ENCODE peak calls at places on chromosome 11, in ten cellular contexts. K is HFF-Myc; H is stimulated activated CD8-positive, alpha-beta memory T cell treated with anti-CD3 and anti-CD28 coated beads, Interleukin-7, amount 100 ng/mL, for 1 hour; S is T1000; A is IMR-90; P is AG09309; V is GM03348; M is activated gamma-delta T cell; C is activated T-cell treated with anti-CD3 and anti-CD28 coated beads for 24 hours; O is foreskin fibroblast. Q is an unnamed sample.

GRCh38 chr11:62025429-62026105 is 58.1 kb upstream of the FTH1 start:
- DNase-seq in A (peak; percentile 91), K (peak; percentile 92), V (peak; percentile 86), H (peak; percentile 33), O (peak; percentile 88), P (peak; percentile 95), C (peak; percentile 35), S (no peak), M (no peak), Q (peak; percentile 83)

GRCh38 chr11:70424765-70425164 is 26.4 kb downstream of the CTTN start:
- DNase-seq in K (no peak), V (no peak), M (no peak), H (no peak), S (no peak), P (no peak), O (no peak), A (no peak), C (no peak), Q (no peak)

GRCh38 chr11:61377461-61378160 is 14.8 kb upstream of the TMEM216 start:
- DNase-seq in K (no peak), A (peak; percentile 78), O (peak; percentile 40), V (peak; percentile 37), H (no peak), M (no peak), C (no peak), S (no peak), P (no peak), Q (no peak)

GRCh38 chr11:32231909-32232493 is 141.1 kb downstream of the RCN1 start:
- DNase-seq in V (peak; percentile 60), A (peak; percentile 14), O (no peak), S (no peak), P (no peak), C (peak; percentile 4), H (no peak), M (no peak), K (peak; percentile 0), Q (peak; percentile 33)

GRCh38 chr11:132623496-132623895 is 908.8 kb downstream of the OPCML start:
- DNase-seq in H (no peak), A (no peak), K (no peak), V (no peak), S (no peak), M (no peak), P (no peak), O (no peak), C (no peak), Q (no peak)

GRCh38 chr11:31557991-31558390 is 48.4 kb downstream of the ELP4 start:
- DNase-seq in O (no peak), C (no peak), V (no peak), M (no peak), A (peak; percentile 3), P (no peak), S (no peak), H (no peak), K (no peak), Q (no peak)

GRCh38 chr11:64859542-64860414 is 15.3 kb upstream of the CDC42BPG start:
- DNase-seq in V (no peak), M (no peak), H (no peak), C (peak; percentile 57), A (no peak), K (no peak), O (no peak), P (no peak), S (no peak), Q (no peak)

GRCh38 chr11:30478923-30479322 is 107.2 kb downstream of the MPPED2 start:
- DNase-seq in S (no peak), C (no peak), M (no peak), O (no peak), V (no peak), A (no peak), P (no peak), H (no peak), K (no peak), Q (no peak)

GRCh38 chr11:63851354-63851753 is 12.4 kb downstream of the MARK2 start:
- DNase-seq in O (no peak), K (no peak), C (no peak), V (no peak), M (no peak), A (no peak), H (no peak), P (no peak), S (no peak), Q (no peak)

GRCh38 chr11:121145826-121146225 is 44.8 kb downstream of the TECTA start:
- DNase-seq in K (no peak), A (no peak), V (no peak), M (no peak), S (no peak), H (no peak), C (no peak), O (no peak), P (no peak), Q (no peak)

GRCh38 chr11:2792376-2793250 is 92.8 kb upstream of the KCNQ1OT1 start:
- DNase-seq in H (no peak), M (no peak), V (no peak), S (no peak), K (no peak), A (no peak), O (no peak), P (no peak), C (no peak), Q (no peak)

GRCh38 chr11:2987881-2988280 is 4.2 kb downstream of the NAP1L4 start:
- DNase-seq in M (no peak), V (no peak), C (peak; percentile 13), S (no peak), A (no peak), K (no peak), O (no peak), H (no peak), P (no peak), Q (no peak)

GRCh38 chr11:6629892-6630631 is 10.8 kb upstream of the TPP1 start:
- DNase-seq in S (no peak), H (no peak), C (no peak), A (no peak), P (no peak), K (no peak), V (no peak), M (no peak), O (no peak), Q (no peak)

GRCh38 chr11:105609832-105610781 is at the start of gene GRIA4:
- DNase-seq in M (no peak), H (no peak), P (no peak), S (no peak), C (no peak), A (peak; percentile 74), O (peak; percentile 60), V (peak; percentile 38), K (no peak), Q (peak; percentile 9)

GRCh38 chr11:17388609-17389204 is at the start of gene KCNJ11:
- DNase-seq in O (no peak), A (no peak), K (no peak), H (no peak), P (no peak), C (peak; percentile 5), M (no peak), S (no peak), V (no peak), Q (peak; percentile 34)

GRCh38 chr11:98711011-98711410 is 309.7 kb upstream of the CNTN5 start:
- DNase-seq in A (no peak), C (no peak), P (no peak), O (no peak), K (no peak), H (no peak), S (no peak), V (no peak), M (no peak), Q (no peak)

GRCh38 chr11:16603890-16604783 is 134.3 kb upstream of the C11orf58 start:
- DNase-seq in S (peak; percentile 12), C (no peak), P (no peak), O (no peak), A (peak; percentile 58), V (no peak), H (no peak), M (no peak), K (no peak), Q (no peak)

GRCh38 chr11:75024764-75025211 is 36.1 kb downstream of the NEU3 start:
- DNase-seq in H (no peak), S (no peak), C (no peak), A (no peak), K (no peak), M (no peak), V (no peak), O (no peak), P (no peak), Q (no peak)

GRCh38 chr11:18994860-18995259 is 55.6 kb upstream of the MRGPRX1 start:
- DNase-seq in H (no peak), O (no peak), P (no peak), V (no peak), C (no peak), A (no peak), K (no peak), M (no peak), S (no peak), Q (no peak)

GRCh38 chr11:10329935-10330334 is 25.1 kb downstream of the ADM start:
- DNase-seq in C (no peak), V (peak; percentile 70), S (peak; percentile 18), H (no peak), A (peak; percentile 96), M (no peak), O (peak; percentile 88), P (peak; percentile 91), K (no peak), Q (no peak)

GRCh38 chr11:64378335-64378884 is 19.4 kb downstream of the RPS6KA4 start:
- DNase-seq in M (no peak), O (no peak), K (no peak), A (no peak), S (no peak), V (peak; percentile 68), P (no peak), H (no peak), C (no peak), Q (no peak)

GRCh38 chr11:34641981-34642380 is 21.1 kb downstream of the EHF start:
- DNase-seq in C (no peak), P (no peak), V (no peak), A (no peak), S (no peak), M (no peak), O (no peak), K (no peak), H (no peak), Q (no peak)

GRCh38 chr11:59615132-59615636 is 390 bp downstream of the OSBP start:
- DNase-seq in H (peak; percentile 17), K (no peak), M (no peak), C (peak; percentile 31), A (no peak), S (no peak), O (no peak), V (no peak), P (no peak), Q (peak; percentile 70)

GRCh38 chr11:85945788-85946187 is 90.6 kb downstream of the CCDC83 start:
- DNase-seq in C (no peak), K (no peak), O (no peak), M (no peak), P (no peak), V (no peak), H (no peak), S (no peak), A (no peak), Q (no peak)

GRCh38 chr11:114183041-114183511 is 113.1 kb upstream of the NNMT start:
- DNase-seq in A (no peak), H (no peak), C (peak; percentile 29), M (peak; percentile 47), P (no peak), K (no peak), O (no peak), V (no peak), S (no peak), Q (no peak)